ENCODE peak calls at places on chromosome 16, in nine cellular contexts. Q, Z, O, U, R, V, H, K and N are unnamed samples.

GRCh38 chr16:11099672-11100195 is 155.4 kb downstream of the CLEC16A start:
- DNase-seq in Q (peak), Z (no peak), O (no peak), U (no peak), R (no peak), V (no peak), H (no peak), K (no peak), N (no peak)

GRCh38 chr16:27470567-27471431 is 68.8 kb downstream of the IL21R start:
- DNase-seq in Q (no peak), Z (no peak), O (no peak), U (no peak), R (no peak), V (no peak), H (no peak), K (no peak), N (no peak)

GRCh38 chr16:72664122-72664479 is 383.8 kb downstream of the ZFHX3 start:
- DNase-seq in Q (no peak), Z (no peak), O (no peak), U (no peak), R (no peak), V (no peak), H (no peak), K (no peak), N (no peak)

GRCh38 chr16:51854401-51854951 is 692.5 kb downstream of the TOX3 start:
- DNase-seq in Q (no peak), Z (no peak), O (no peak), U (no peak), R (no peak), V (no peak), H (no peak), K (no peak), N (no peak)

GRCh38 chr16:63745456-63745855 is 1376.4 kb downstream of the CDH11 start:
- DNase-seq in Q (no peak), Z (no peak), O (no peak), U (no peak), R (no peak), V (no peak), H (no peak), K (no peak), N (peak)

GRCh38 chr16:1308036-1308976 is 1.1 kb upstream of the UBE2I start:
- DNase-seq in Q (no peak), Z (no peak), O (no peak), U (no peak), R (no peak), V (no peak), H (no peak), K (no peak), N (no peak)

GRCh38 chr16:27994686-27995085 is 68.8 kb downstream of the GSG1L start:
- DNase-seq in Q (no peak), Z (no peak), O (no peak), U (no peak), R (no peak), V (no peak), H (no peak), K (no peak), N (no peak)

GRCh38 chr16:78689031-78689430 is 589.6 kb downstream of the WWOX start:
- DNase-seq in Q (no peak), Z (no peak), O (no peak), U (no peak), R (no peak), V (no peak), H (no peak), K (no peak), N (no peak)

GRCh38 chr16:87076950-87077749 is 240.0 kb downstream of the C16orf95 start:
- DNase-seq in Q (peak), Z (no peak), O (peak), U (no peak), R (no peak), V (peak), H (no peak), K (peak), N (no peak)

GRCh38 chr16:31248344-31248743 is 11.4 kb upstream of the ITGAM start:
- DNase-seq in Q (no peak), Z (no peak), O (no peak), U (no peak), R (no peak), V (no peak), H (no peak), K (no peak), N (no peak)

GRCh38 chr16:71426069-71426879 is 15.6 kb downstream of the TLE7 start:
- DNase-seq in Q (peak), Z (peak), O (no peak), U (no peak), R (no peak), V (no peak), H (peak), K (peak), N (peak)

GRCh38 chr16:19883296-19883951 is 1.2 kb downstream of the GPRC5B start:
- DNase-seq in Q (no peak), Z (peak), O (no peak), U (no peak), R (no peak), V (peak), H (peak), K (no peak), N (no peak)

GRCh38 chr16:56614549-56614991 is 6.2 kb downstream of the MT2A start:
- DNase-seq in Q (peak), Z (no peak), O (no peak), U (no peak), R (no peak), V (no peak), H (no peak), K (no peak), N (no peak)

GRCh38 chr16:70574595-70575271 is 51.1 kb downstream of the SF3B3 start:
- DNase-seq in Q (no peak), Z (no peak), O (no peak), U (no peak), R (no peak), V (no peak), H (no peak), K (no peak), N (no peak)

GRCh38 chr16:31094424-31095120 is at the start of gene VKORC1:
- DNase-seq in Q (peak), Z (peak), O (peak), U (peak), R (peak), V (peak), H (peak), K (peak), N (peak)

GRCh38 chr16:21159281-21159951 is 942 bp downstream of the LDAF1 start:
- DNase-seq in Q (peak), Z (no peak), O (no peak), U (no peak), R (no peak), V (peak), H (peak), K (no peak), N (no peak)

GRCh38 chr16:88686062-88686438 is 257 bp downstream of the SNAI3 start:
- DNase-seq in Q (no peak), Z (no peak), O (no peak), U (no peak), R (no peak), V (peak), H (no peak), K (peak), N (no peak)

GRCh38 chr16:2786826-2787151 is 571 bp downstream of the PRSS33 start:
- DNase-seq in Q (no peak), Z (no peak), O (no peak), U (no peak), R (no peak), V (no peak), H (no peak), K (no peak), N (no peak)